ENCODE peak calls at places on chromosomes 12 and 14, in four cellular contexts. R, V, F and L are unnamed samples.

GRCh38 chr14:105889666-105890473 is 363.5 kb downstream of the TMEM121 start:
- DNase-seq in R (no peak), V (peak), F (no peak), L (no peak)

GRCh38 chr12:91289881-91290280 is 107.3 kb upstream of the DCN start:
- DNase-seq in R (no peak), V (no peak), F (no peak), L (peak)

GRCh38 chr14:43147480-43147879 is 1359.6 kb downstream of the FSCB start:
- DNase-seq in R (no peak), V (no peak), F (no peak), L (no peak)

GRCh38 chr14:101817511-101818001 is 56.0 kb downstream of the PPP2R5C start:
- DNase-seq in R (no peak), V (no peak), F (no peak), L (no peak)

GRCh38 chr12:108633534-108634224 is at the start of gene SELPLG:
- DNase-seq in R (peak), V (peak), F (no peak), L (no peak)

GRCh38 chr12:66776974-66777373 is 98.1 kb upstream of the GRIP1 start:
- DNase-seq in R (peak), V (peak), F (no peak), L (no peak)

GRCh38 chr14:35482994-35483515 is 50.9 kb upstream of the INSM2 start:
- DNase-seq in R (no peak), V (no peak), F (no peak), L (no peak)

GRCh38 chr14:96519970-96520369 is 17.8 kb downstream of the PAPOLA start:
- DNase-seq in R (no peak), V (no peak), F (no peak), L (no peak)

GRCh38 chr12:93784339-93785086 is 107.3 kb downstream of the CRADD start:
- DNase-seq in R (no peak), V (peak), F (peak), L (peak)

GRCh38 chr12:121443911-121444841 is 44.3 kb downstream of the RNF34 start:
- DNase-seq in R (no peak), V (no peak), F (no peak), L (no peak)

GRCh38 chr12:84874125-84874824 is 38.3 kb downstream of the SLC6A15 start:
- DNase-seq in R (no peak), V (no peak), F (peak), L (peak)

GRCh38 chr12:130754234-130755001 is 38.3 kb upstream of the RIMBP2 start:
- DNase-seq in R (no peak), V (no peak), F (no peak), L (no peak)

GRCh38 chr14:69574266-69574953 is at the start of gene CCDC177:
- DNase-seq in R (peak), V (peak), F (peak), L (peak)

GRCh38 chr12:83261998-83262397 is 575.3 kb downstream of the TMTC2 start:
- DNase-seq in R (no peak), V (no peak), F (no peak), L (no peak)

GRCh38 chr12:121568971-121569808 is 11.6 kb downstream of the KDM2B start:
- DNase-seq in R (no peak), V (no peak), F (no peak), L (no peak)

GRCh38 chr12:70919597-70920035 is 922 bp downstream of the PTPRR start:
- DNase-seq in R (no peak), V (no peak), F (no peak), L (peak)

GRCh38 chr14:65421201-65421981 is 8.9 kb downstream of the FUT8 start:
- DNase-seq in R (no peak), V (no peak), F (peak), L (peak)

GRCh38 chr12:4355843-4356327 is 23.6 kb downstream of the FGF23 start:
- DNase-seq in R (peak), V (peak), F (peak), L (peak)

GRCh38 chr12:19316420-19316819 is 122.9 kb upstream of the AEBP2 start:
- DNase-seq in R (no peak), V (no peak), F (peak), L (peak)

GRCh38 chr12:132132609-132133430 is 11.3 kb downstream of the DDX51 start:
- DNase-seq in R (no peak), V (peak), F (no peak), L (no peak)